ENCODE peak calls at places on chromosomes 6 and 20, in eight cellular contexts. R is GM19239; M is activated CD8-positive, alpha-beta T cell treated with anti-CD3 and anti-CD28 coated beads for 36 hours; E is stimulated activated CD8-positive, alpha-beta memory T cell treated with anti-CD3 and anti-CD28 coated beads, Interleukin-7, amount 100 ng/mL, for 4 hours; L is RPMI7951; A is upper lobe of right lung; X is GM04504; Z is K562. J is an unnamed sample.
A peak's percentile ranks its signal among the peaks of the same experiment; 100 is the strongest.

GRCh38 chr6:39416728-39417127 is 94.2 kb upstream of the KCNK16 start:
- DNase-seq in R (no peak), M (no peak), E (no peak), L (peak; percentile 99), A (no peak), X (peak; percentile 92), Z (no peak), J (no peak)

GRCh38 chr20:62646851-62647520 is 4.7 kb downstream of the SLCO4A1 start:
- DNase-seq in R (no peak), M (no peak), E (no peak), L (no peak), A (no peak), X (no peak), Z (no peak), J (no peak)

GRCh38 chr20:47758517-47759450 is 26.5 kb downstream of the SULF2 start:
- DNase-seq in R (no peak), M (no peak), E (no peak), L (no peak), A (no peak), X (no peak), Z (no peak), J (no peak)

GRCh38 chr6:3724451-3725144 is 26.9 kb downstream of the PXDC1 start:
- DNase-seq in R (no peak), M (no peak), E (no peak), L (no peak), A (no peak), X (no peak), Z (peak; percentile 59), J (no peak)

GRCh38 chr6:52551483-52552277 is 25.2 kb downstream of the TRAM2 start:
- DNase-seq in R (no peak), M (no peak), E (no peak), L (peak; percentile 97), A (peak; percentile 71), X (no peak), Z (no peak), J (peak; percentile 67)

GRCh38 chr6:31203345-31203979 is 33.0 kb upstream of the POU5F1 start:
- DNase-seq in R (no peak), M (peak; percentile 73), E (peak; percentile 64), L (peak; percentile 70), A (no peak), X (no peak), Z (no peak), J (no peak)

GRCh38 chr6:64415936-64416335 is 780.3 kb downstream of the PHF3 start:
- DNase-seq in R (no peak), M (no peak), E (no peak), L (no peak), A (no peak), X (no peak), Z (no peak), J (no peak)

GRCh38 chr6:2514965-2515543 is 235.7 kb downstream of the MYLK4 start:
- DNase-seq in R (no peak), M (no peak), E (no peak), L (no peak), A (no peak), X (no peak), Z (no peak), J (no peak)

GRCh38 chr6:34102099-34102656 is 43.7 kb downstream of the GRM4 start:
- DNase-seq in R (no peak), M (no peak), E (no peak), L (no peak), A (no peak), X (no peak), Z (no peak), J (no peak)

GRCh38 chr20:46646659-46647380 is 4.4 kb downstream of the SLC13A3 start:
- DNase-seq in R (no peak), M (no peak), E (no peak), L (no peak), A (no peak), X (no peak), Z (no peak), J (no peak)

GRCh38 chr6:1552296-1552761 is 57.4 kb upstream of the FOXC1 start:
- DNase-seq in R (no peak), M (no peak), E (no peak), L (peak; percentile 48), A (no peak), X (no peak), Z (peak; percentile 27), J (no peak)

GRCh38 chr6:26594730-26595632 is 1.8 kb upstream of the ABT1 start:
- DNase-seq in R (no peak), M (peak; percentile 74), E (no peak), L (peak; percentile 62), A (no peak), X (no peak), Z (peak; percentile 56), J (no peak)

GRCh38 chr6:106629859-106630163 is 433 bp downstream of the QRSL1 start:
- DNase-seq in R (no peak), M (no peak), E (no peak), L (no peak), A (no peak), X (no peak), Z (no peak), J (no peak)

GRCh38 chr6:142702501-142703460 is 242.2 kb downstream of the HIVEP2 start:
- DNase-seq in R (no peak), M (no peak), E (no peak), L (no peak), A (peak; percentile 70), X (no peak), Z (no peak), J (peak; percentile 60)

GRCh38 chr6:113317870-113318269 is 539.3 kb upstream of the MARCKS start:
- DNase-seq in R (no peak), M (no peak), E (no peak), L (no peak), A (no peak), X (no peak), Z (no peak), J (no peak)

GRCh38 chr20:37349517-37350491 is 3.9 kb downstream of the SRC start:
- DNase-seq in R (no peak), M (no peak), E (no peak), L (no peak), A (peak; percentile 74), X (no peak), Z (no peak), J (no peak)

GRCh38 chr20:43752561-43753301 is 25.9 kb upstream of the GTSF1L start:
- DNase-seq in R (peak; percentile 51), M (peak; percentile 76), E (no peak), L (peak; percentile 100), A (peak; percentile 67), X (peak; percentile 75), Z (no peak), J (peak; percentile 68)

GRCh38 chr6:158414900-158415299 is 102.6 kb downstream of the TULP4 start:
- DNase-seq in R (no peak), M (no peak), E (no peak), L (peak; percentile 66), A (no peak), X (no peak), Z (no peak), J (no peak)

GRCh38 chr6:99819853-99820252 is 174.2 kb downstream of the MCHR2 start:
- DNase-seq in R (no peak), M (no peak), E (no peak), L (no peak), A (no peak), X (no peak), Z (no peak), J (no peak)

GRCh38 chr20:30811896-30812671 is 445.4 kb upstream of the DEFB115 start:
- DNase-seq in R (no peak), M (peak; percentile 39), E (no peak), L (peak; percentile 48), A (peak; percentile 78), X (no peak), Z (peak; percentile 79), J (peak; percentile 73)

GRCh38 chr20:34023937-34024732 is 30.4 kb downstream of the RALY start:
- DNase-seq in R (no peak), M (no peak), E (no peak), L (no peak), A (no peak), X (no peak), Z (no peak), J (no peak)

GRCh38 chr6:133198725-133199124 is 42.4 kb upstream of the EYA4 start:
- DNase-seq in R (no peak), M (no peak), E (no peak), L (no peak), A (no peak), X (no peak), Z (no peak), J (no peak)

GRCh38 chr6:52834481-52834880 is 6.1 kb downstream of the GSTA5 start:
- DNase-seq in R (no peak), M (no peak), E (no peak), L (peak; percentile 40), A (no peak), X (peak; percentile 56), Z (no peak), J (no peak)

GRCh38 chr6:158408013-158408412 is 95.7 kb downstream of the TULP4 start:
- DNase-seq in R (no peak), M (no peak), E (no peak), L (no peak), A (no peak), X (no peak), Z (no peak), J (no peak)

GRCh38 chr6:147126618-147127022 is 77.6 kb upstream of the STXBP5 start:
- DNase-seq in R (no peak), M (no peak), E (no peak), L (peak; percentile 88), A (no peak), X (no peak), Z (no peak), J (no peak)

GRCh38 chr20:58544891-58545290 is 29.7 kb upstream of the APCDD1L start:
- DNase-seq in R (no peak), M (no peak), E (no peak), L (no peak), A (no peak), X (no peak), Z (no peak), J (no peak)

GRCh38 chr6:4189249-4189648 is 53.9 kb upstream of the ECI2 start:
- DNase-seq in R (no peak), M (no peak), E (no peak), L (no peak), A (no peak), X (no peak), Z (no peak), J (no peak)